ENCODE peak calls at places on chromosomes 4 and X, in eight cellular contexts. D is NCI-H69; C is activated T-cell treated with anti-CD3 and anti-CD28 coated beads for 4 hours; Z is brain microvascular endothelial cell; K is naive thymus-derived CD8-positive, alpha-beta T cell; W is HS-27A; J is HTR-8/SVneo; G is left ventricle myocardium superior. Q is an unnamed sample.

GRCh38 chr4:7903686-7904085 is 36.0 kb downstream of the AFAP1 start:
- DNase-seq in J (no peak), C (no peak), K (no peak), D (peak; percentile 49), W (no peak), G (no peak), Z (no peak), Q (no peak)

GRCh38 chr4:102404551-102404969 is 59.3 kb upstream of the SLC39A8 start:
- DNase-seq in K (no peak), C (no peak), W (no peak), Z (no peak), J (no peak), G (no peak), D (peak; percentile 86), Q (no peak)

GRCh38 chr4:78057135-78057599 is at the start of gene FRAS1:
- DNase-seq in D (peak; percentile 85), Z (peak; percentile 14), G (peak; percentile 60), W (no peak), K (peak; percentile 5), C (no peak), J (peak; percentile 3), Q (no peak)

GRCh38 chr4:98605216-98605615 is 53.2 kb downstream of the TSPAN5 start:
- DNase-seq in G (no peak), Z (peak; percentile 34), D (no peak), K (no peak), J (no peak), C (no peak), W (no peak), Q (no peak)

GRCh38 chr4:26812049-26812729 is 48.5 kb upstream of the STIM2 start:
- DNase-seq in J (no peak), G (no peak), W (no peak), Z (no peak), D (peak; percentile 2), K (no peak), C (no peak), Q (no peak)

GRCh38 chr4:71261001-71261400 is 77.8 kb upstream of the SLC4A4 start:
- DNase-seq in D (no peak), K (no peak), W (no peak), C (no peak), J (no peak), Z (no peak), G (peak; percentile 31), Q (no peak)

GRCh38 chrX:93580634-93581033 is 92.7 kb downstream of the NAP1L3 start:
- DNase-seq in D (peak; percentile 89), Z (no peak), C (no peak), G (no peak), J (no peak), K (no peak), W (no peak), Q (no peak)

GRCh38 chr4:71184195-71184781 is 154.5 kb upstream of the SLC4A4 start:
- DNase-seq in D (peak; percentile 33), G (no peak), J (no peak), K (no peak), C (no peak), W (peak; percentile 27), Z (peak; percentile 62), Q (peak; percentile 53)

GRCh38 chrX:55167124-55167523 is 53.0 kb upstream of the PAGE5 start:
- DNase-seq in Z (no peak), D (no peak), J (no peak), G (no peak), W (no peak), C (no peak), K (no peak), Q (no peak)

GRCh38 chrX:50327235-50327634 is 122.7 kb downstream of the CCNB3 start:
- DNase-seq in K (no peak), G (no peak), D (no peak), J (no peak), Z (no peak), C (no peak), W (no peak), Q (no peak)

GRCh38 chr4:24655326-24655725 is 71.0 kb upstream of the DHX15 start:
- DNase-seq in C (no peak), K (no peak), W (no peak), D (no peak), G (no peak), J (no peak), Z (no peak), Q (no peak)

GRCh38 chr4:31259119-31259518 is 539.0 kb downstream of the PCDH7 start:
- DNase-seq in C (no peak), D (no peak), K (no peak), W (no peak), J (no peak), Z (no peak), G (no peak), Q (no peak)

GRCh38 chr4:127686656-127687055 is 43.5 kb upstream of the SLC25A31 start:
- DNase-seq in K (no peak), D (no peak), C (no peak), Z (peak; percentile 14), J (peak; percentile 22), W (no peak), G (no peak), Q (no peak)

GRCh38 chrX:50704987-50705386 is 109.0 kb downstream of the SHROOM4 start:
- DNase-seq in W (no peak), K (no peak), G (no peak), J (no peak), D (no peak), C (no peak), Z (no peak), Q (no peak)

GRCh38 chrX:123603516-123603915 is 129.3 kb downstream of the THOC2 start:
- DNase-seq in G (no peak), D (no peak), K (no peak), Z (no peak), J (no peak), C (no peak), W (no peak), Q (no peak)

GRCh38 chr4:157220026-157220881 is at the start of gene GRIA2:
- DNase-seq in J (peak; percentile 65), C (no peak), W (no peak), D (peak; percentile 92), Z (peak; percentile 31), K (no peak), G (peak; percentile 59), Q (peak; percentile 27)